ENCODE peak calls at places on chromosomes 13 and 19, in four cellular contexts. B, I, K and Z are unnamed samples.

GRCh38 chr13:75452564-75452963 is 29.4 kb downstream of the TBC1D4 start:
- DNase-seq in K (no peak), B (no peak), I (no peak), Z (no peak)

GRCh38 chr19:47362321-47362720 is 13.2 kb downstream of the DHX34 start:
- DNase-seq in B (no peak), K (no peak), I (no peak), Z (no peak)

GRCh38 chr19:4709440-4710280 is 14.0 kb downstream of the DPP9 start:
- DNase-seq in I (no peak), B (no peak), K (no peak), Z (no peak)

GRCh38 chr19:13078897-13079541 is 23.6 kb downstream of the LYL1 start:
- DNase-seq in B (peak; percentile 42), I (peak; percentile 65), K (no peak), Z (no peak)

GRCh38 chr13:50990540-50991506 is 81.2 kb downstream of the RNASEH2B start:
- DNase-seq in K (no peak), B (no peak), I (no peak), Z (no peak)

GRCh38 chr13:32495429-32495828 is 43.2 kb downstream of the N4BP2L2 start:
- DNase-seq in B (no peak), I (no peak), K (no peak), Z (no peak)

GRCh38 chr13:34152996-34153395 is 335.0 kb downstream of the RFC3 start:
- DNase-seq in I (no peak), K (no peak), B (no peak), Z (no peak)

GRCh38 chr19:294341-294818 is 3.2 kb upstream of the PLPP2 start:
- DNase-seq in K (no peak), I (no peak), B (no peak), Z (no peak)

GRCh38 chr19:3020321-3020960 is 8.6 kb downstream of the TLE2 start:
- DNase-seq in K (no peak), B (no peak), I (no peak), Z (no peak)
- TF ChIP-seq SPI1 in K (no peak), B (no peak), I (no peak), Z (no peak)

DNA sequence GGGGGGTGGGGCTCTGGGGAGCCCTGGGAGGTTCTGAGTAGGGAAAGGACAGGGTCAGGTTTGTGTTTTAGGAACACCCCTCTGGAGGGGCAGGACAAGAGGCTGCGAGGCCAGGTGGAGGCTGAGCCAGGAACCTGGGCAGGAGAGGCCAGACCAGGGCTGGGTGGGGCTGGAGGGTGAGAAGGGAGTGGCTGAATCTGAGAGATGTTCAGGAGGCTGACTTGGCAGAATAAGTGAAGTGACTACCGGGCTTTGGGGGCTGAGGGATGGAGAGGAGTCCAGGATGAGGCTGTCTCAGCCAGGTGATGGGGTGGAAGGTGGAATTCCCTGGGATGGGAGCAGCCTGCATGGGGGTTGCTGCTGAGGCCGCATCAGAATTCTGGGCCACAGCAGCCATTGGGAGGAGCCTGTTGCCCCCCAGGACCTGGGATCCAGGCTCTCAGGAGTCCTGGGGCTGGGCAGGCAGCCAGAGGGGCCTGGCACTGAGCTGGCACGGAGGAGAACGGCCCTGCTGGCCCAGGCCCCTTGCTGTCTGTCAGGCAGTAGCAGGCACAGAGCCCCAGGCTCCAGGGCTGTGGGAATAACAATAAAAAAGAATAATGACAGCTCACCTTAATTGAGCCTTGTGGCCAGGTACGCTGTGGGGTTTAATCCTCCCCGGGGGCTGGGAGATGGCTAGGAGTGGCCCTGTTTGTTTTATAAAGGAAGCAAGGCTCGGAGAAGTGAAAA is 3.3 kb downstream of the PPP5C start:
- DNase-seq in I (no peak), K (no peak), B (peak; percentile 24), Z (no peak)
- TF ChIP-seq SPI1 in I (no peak), K (no peak), B (no peak), Z (no peak)

GRCh38 chr19:18252370-18252717 is 21.9 kb downstream of the IQCN start:
- DNase-seq in I (no peak), B (no peak), K (no peak), Z (no peak)

GRCh38 chr19:18257503-18258470 is 16.5 kb downstream of the IQCN start:
- DNase-seq in K (no peak), B (no peak), I (no peak), Z (no peak)

GRCh38 chr19:18253130-18253529 is 21.1 kb downstream of the IQCN start:
- DNase-seq in K (no peak), B (no peak), I (no peak), Z (no peak)

GRCh38 chr19:18253716-18254115 is 20.5 kb downstream of the IQCN start:
- DNase-seq in K (no peak), B (peak; percentile 81), I (no peak), Z (no peak)

DNA sequence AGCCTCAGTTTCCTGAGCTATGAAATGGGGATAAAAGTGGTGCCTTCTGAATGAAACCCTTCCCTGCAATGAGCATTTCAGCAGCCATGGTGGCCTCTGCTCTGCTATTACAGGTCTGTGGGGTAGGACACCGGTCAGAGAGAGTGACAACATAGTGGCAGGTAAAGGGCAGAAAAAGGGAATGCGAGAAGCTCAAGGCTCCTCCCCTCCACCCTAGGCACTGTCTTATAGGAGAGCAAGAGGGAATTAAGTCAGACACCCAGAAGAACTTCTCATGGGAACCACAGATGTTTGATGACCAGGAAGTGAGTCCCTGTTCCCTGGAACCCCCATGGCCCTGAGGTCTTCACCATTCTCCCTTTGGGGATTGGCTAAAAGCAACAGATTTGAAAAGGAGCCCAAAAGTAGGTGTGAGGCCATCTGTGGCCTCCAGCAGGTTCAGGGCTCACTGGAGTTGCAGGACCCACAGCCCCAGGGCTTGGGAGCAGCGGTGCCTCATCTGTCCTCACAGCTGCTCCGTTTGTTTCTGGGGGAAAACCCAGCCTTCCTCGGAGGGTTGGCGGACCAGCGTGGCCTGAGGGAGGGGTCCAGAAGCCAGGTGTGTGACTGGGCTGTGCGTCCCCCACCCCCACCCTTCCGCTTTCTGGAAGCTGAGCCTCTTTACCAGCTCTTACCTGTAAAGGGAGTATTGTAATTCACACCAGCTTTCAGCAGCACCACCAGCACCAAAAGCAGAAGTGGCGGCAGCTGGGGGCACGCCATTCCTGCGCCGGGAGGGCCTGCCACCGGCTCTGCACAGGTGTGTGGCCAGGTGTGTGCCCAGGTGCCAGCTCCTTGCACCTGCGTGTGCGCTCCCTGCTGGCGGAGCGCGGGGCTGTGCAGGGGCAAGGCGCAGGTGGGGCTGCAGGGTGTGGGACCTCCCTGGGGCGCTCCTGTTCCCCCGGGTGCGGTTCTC is 19.4 kb downstream of the IQCN start:
- DNase-seq in K (no peak), I (no peak), B (peak; percentile 32), Z (no peak)
- TF ChIP-seq SPI1 in K (peak; percentile 56), I (no peak), B (peak; percentile 84), Z (peak; percentile 62)

GRCh38 chr13:43023244-43023931 is at the start of gene DNAJC15:
- DNase-seq in K (peak; percentile 57), I (peak; percentile 16), B (peak; percentile 73), Z (peak; percentile 53)
- TF ChIP-seq SPI1 in K (no peak), I (no peak), B (no peak), Z (no peak)

DNA sequence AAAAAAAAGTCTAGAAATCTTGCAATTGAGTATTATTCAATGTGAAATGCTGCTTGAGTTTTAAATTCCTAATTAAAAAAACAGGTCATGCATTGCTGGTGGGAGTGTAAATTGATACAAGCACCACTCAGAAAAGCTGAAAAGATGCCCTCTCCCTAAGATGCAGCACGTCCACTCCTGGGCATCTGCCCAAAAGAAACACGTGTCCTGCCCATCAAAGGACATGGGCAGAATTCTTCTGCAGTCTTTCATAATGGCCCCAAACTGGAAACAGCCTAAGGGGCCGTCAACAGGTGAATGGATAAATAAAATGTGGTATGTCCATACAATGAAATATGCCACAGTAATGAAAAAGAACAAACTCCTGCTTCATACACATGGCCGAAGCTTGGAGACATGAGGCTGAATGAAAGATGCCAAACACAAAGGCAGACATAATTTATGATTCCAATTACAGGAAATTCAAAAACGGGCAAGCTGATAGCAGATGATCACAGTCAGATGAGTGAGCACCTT is 7.8 kb downstream of the POU2F2 start:
- DNase-seq in B (no peak), K (no peak), I (no peak), Z (no peak)
- TF ChIP-seq SPI1 in B (no peak), K (no peak), I (no peak), Z (no peak)

GRCh38 chr13:73860501-73860900 is 273.7 kb downstream of the KLF12 start:
- DNase-seq in K (no peak), I (no peak), B (no peak), Z (no peak)
- TF ChIP-seq SPI1 in K (no peak), I (no peak), B (no peak), Z (no peak)

GRCh38 chr19:2044709-2045500 is 6.1 kb downstream of the MKNK2 start:
- DNase-seq in B (no peak), K (no peak), I (peak; percentile 14), Z (no peak)

GRCh38 chr19:2043864-2044708 is 7.0 kb downstream of the MKNK2 start:
- DNase-seq in I (peak; percentile 8), B (no peak), K (no peak), Z (no peak)

GRCh38 chr19:2041686-2042484 is 9.2 kb downstream of the MKNK2 start:
- DNase-seq in B (peak; percentile 98), I (peak; percentile 91), K (peak; percentile 73), Z (peak; percentile 99)

GRCh38 chr19:2042485-2043268 is 8.4 kb downstream of the MKNK2 start:
- DNase-seq in K (no peak), I (peak; percentile 15), B (no peak), Z (no peak)

GRCh38 chr19:2043269-2043641 is 7.8 kb downstream of the MKNK2 start:
- DNase-seq in I (no peak), K (no peak), B (no peak), Z (no peak)
- TF ChIP-seq SPI1 in I (no peak), K (no peak), B (no peak), Z (no peak)